ENCODE peak calls at places on chromosomes 7 and 10, in five cellular contexts. J, O, R, V and C are unnamed samples.

GRCh38 chr10:98528785-98529183 is 82.0 kb upstream of the HPS1 start:
- DNase-seq in V (no peak), J (no peak), O (no peak), R (no peak), C (no peak)

GRCh38 chr10:43407576-43408330 is 1.2 kb downstream of the HNRNPF start:
- DNase-seq in O (peak; percentile 90), J (peak; percentile 96), V (no peak), R (peak; percentile 93), C (peak; percentile 95)

GRCh38 chr7:121020652-121021051 is 32.1 kb downstream of the CPED1 start:
- DNase-seq in J (peak; percentile 54), R (no peak), O (no peak), V (no peak), C (no peak)

GRCh38 chr10:21498977-21499376 is 26.5 kb downstream of the SKIDA1 start:
- DNase-seq in O (no peak), R (no peak), J (no peak), V (no peak), C (no peak)

GRCh38 chr10:36111676-36112075 is 469.6 kb upstream of the FZD8 start:
- DNase-seq in O (no peak), R (no peak), V (no peak), J (no peak), C (no peak)

GRCh38 chr10:75542902-75543301 is 111.5 kb downstream of the LRMDA start:
- DNase-seq in V (no peak), O (no peak), J (no peak), R (no peak), C (no peak)

GRCh38 chr7:154757756-154758155 is 245.2 kb downstream of the PAXIP1 start:
- DNase-seq in J (no peak), V (no peak), O (no peak), R (no peak), C (no peak)

GRCh38 chr10:29970576-29970975 is 88.8 kb downstream of the JCAD start:
- DNase-seq in J (no peak), O (no peak), R (no peak), V (no peak), C (no peak)

GRCh38 chr10:35888400-35888799 is 246.3 kb upstream of the FZD8 start:
- DNase-seq in V (no peak), O (no peak), R (no peak), J (no peak), C (no peak)

GRCh38 chr7:80224416-80224815 is 89.8 kb downstream of the GNAI1 start:
- DNase-seq in J (no peak), R (no peak), V (no peak), O (no peak), C (no peak)

GRCh38 chr7:100472854-100473499 is 6.0 kb downstream of the TSC22D4 start:
- DNase-seq in R (peak; percentile 72), O (no peak), J (peak; percentile 95), V (no peak), C (peak; percentile 67)

GRCh38 chr7:75983471-75984129 is 10.8 kb downstream of the TMEM120A start:
- DNase-seq in R (no peak), J (no peak), V (no peak), O (no peak), C (no peak)

GRCh38 chr7:34091330-34091917 is 186.1 kb downstream of the BMPER start:
- DNase-seq in J (peak; percentile 69), O (no peak), V (no peak), R (no peak), C (peak; percentile 46)

GRCh38 chr7:158865462-158865922 is 9.1 kb downstream of the DYNC2I1 start:
- DNase-seq in J (peak; percentile 69), R (no peak), O (no peak), V (no peak), C (no peak)

GRCh38 chr10:7756360-7756992 is 31.3 kb downstream of the KIN start:
- DNase-seq in O (peak; percentile 28), J (peak; percentile 39), R (no peak), V (no peak), C (peak; percentile 37)

GRCh38 chr10:33237736-33238624 is 96.5 kb downstream of the NRP1 start:
- DNase-seq in V (peak; percentile 94), R (no peak), J (no peak), O (no peak), C (no peak)

GRCh38 chr7:82057476-82057875 is 287.6 kb upstream of the HGF start:
- DNase-seq in V (no peak), R (no peak), J (no peak), O (no peak), C (no peak)

GRCh38 chr10:85645851-85646250 is 720.7 kb downstream of the GRID1 start:
- DNase-seq in O (no peak), J (no peak), V (no peak), R (no peak), C (no peak)

GRCh38 chr7:157021071-157021891 is 10.8 kb upstream of the MNX1 start:
- DNase-seq in R (no peak), J (no peak), O (no peak), V (no peak), C (no peak)

GRCh38 chr7:95609277-95609971 is 13.1 kb upstream of the PDK4 start:
- DNase-seq in V (no peak), O (no peak), J (no peak), R (peak; percentile 53), C (no peak)

GRCh38 chr7:17559388-17559787 is 260.9 kb downstream of the AHR start:
- DNase-seq in V (no peak), O (no peak), R (no peak), J (no peak), C (no peak)

GRCh38 chr7:23072916-23073315 is 32.7 kb upstream of the KLHL7 start:
- DNase-seq in J (no peak), R (no peak), V (no peak), O (no peak), C (no peak)
- TF ChIP-seq CTCF in J (no peak), R (no peak), V (no peak), O (no peak), C (no peak)

GRCh38 chr10:14550471-14550941 is 219.8 kb upstream of the FRMD4A start:
- DNase-seq in J (no peak), V (no peak), R (no peak), O (no peak), C (no peak)
- H3K4me3 ChIP-seq in J (no peak overlapping the region), V (no peak overlapping the region), R (no peak overlapping the region), O (no peak overlapping the region), C (no peak overlapping the region)

DNA sequence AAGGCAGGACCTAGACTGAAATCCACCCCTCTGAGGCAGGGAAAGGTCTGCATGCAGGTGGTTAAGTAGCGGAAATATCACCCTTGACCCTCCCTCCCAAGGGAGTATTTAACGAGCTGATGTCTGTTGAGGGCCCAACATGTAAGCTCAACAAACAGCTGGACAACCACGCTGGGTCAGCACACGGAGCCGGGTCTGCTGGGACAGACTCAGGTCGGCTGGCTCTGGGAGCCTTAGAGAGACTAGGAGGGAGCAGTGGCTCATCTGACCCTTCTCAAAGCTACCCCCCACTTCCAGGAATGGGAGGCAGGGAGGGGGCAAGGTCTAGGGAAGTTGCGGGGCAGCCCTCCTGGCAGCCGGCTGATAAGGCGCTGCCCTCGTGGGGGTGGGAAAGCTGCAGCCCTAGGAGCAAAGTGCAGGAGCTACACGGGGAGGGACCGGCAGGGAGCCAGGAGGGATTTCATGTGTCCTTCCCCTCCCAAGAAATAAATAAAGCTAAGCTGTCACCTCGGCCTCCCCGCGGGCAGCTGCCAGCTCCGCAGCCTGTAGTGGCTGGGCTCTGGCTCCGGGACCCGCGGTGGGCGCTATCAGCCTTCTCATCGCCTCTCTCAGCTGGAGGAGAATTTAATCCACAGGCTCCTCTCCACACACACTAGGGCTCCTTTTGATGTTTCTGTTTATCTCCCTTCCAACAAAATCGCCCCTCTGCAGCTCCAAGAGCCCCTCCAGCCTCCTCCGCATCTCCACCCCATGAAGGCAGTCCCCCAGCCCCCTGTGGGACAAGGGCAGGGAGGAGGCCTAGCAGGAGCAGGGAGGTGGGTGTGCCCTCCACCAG is 80.8 kb downstream of the C10orf105 start:
- DNase-seq in J (peak; percentile 40), O (no peak), V (no peak), R (no peak), C (no peak)
- TF ChIP-seq CTCF in J (no peak), O (no peak), V (no peak), R (no peak), C (no peak)

GRCh38 chr10:15868006-15868405 is 7.7 kb upstream of the MINDY3 start:
- DNase-seq in R (no peak), O (no peak), V (no peak), J (no peak), C (no peak)
- H3K4me3 ChIP-seq in R (no peak overlapping the region), O (no peak overlapping the region), V (no peak overlapping the region), J (no peak overlapping the region), C (no peak overlapping the region)

DNA sequence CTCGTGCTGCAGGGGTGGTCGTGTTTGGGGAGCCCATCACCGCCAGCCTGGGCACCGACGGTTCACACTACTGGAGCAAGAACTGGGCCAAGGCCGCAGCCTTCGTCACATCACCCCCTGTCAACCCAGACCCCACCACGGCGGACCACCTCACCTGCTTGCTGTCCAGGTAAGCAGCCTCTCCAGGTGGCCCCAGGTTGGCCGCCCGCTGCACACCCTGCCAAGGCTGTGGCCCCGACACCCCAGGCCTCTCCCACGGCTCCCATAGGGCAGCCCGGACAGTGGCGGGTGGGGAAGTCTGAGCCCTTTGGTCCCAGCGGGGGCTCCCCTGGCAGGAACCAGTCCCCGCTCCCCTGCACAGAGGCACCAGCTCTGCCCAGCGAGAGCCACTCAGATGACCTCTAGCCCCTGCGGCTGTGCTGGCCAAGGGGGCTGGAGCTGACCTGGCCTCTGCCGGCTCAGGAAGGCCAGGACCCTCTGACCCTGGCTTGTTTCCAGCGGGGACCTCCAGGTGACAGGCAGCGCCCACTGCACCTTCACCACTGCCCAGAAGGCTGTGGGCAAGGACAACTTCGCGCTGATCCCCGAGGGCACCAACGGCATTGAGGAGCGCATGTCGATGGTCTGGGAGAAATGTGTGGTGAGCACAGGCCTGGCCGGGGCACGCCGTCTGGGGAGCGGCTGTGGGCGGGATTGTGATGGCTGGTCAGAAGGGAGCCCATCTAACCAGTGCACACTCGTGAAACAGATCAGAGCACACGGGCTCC is 13.8 kb downstream of the DPYSL4 start:
- DNase-seq in V (no peak), R (no peak), J (no peak), O (no peak), C (no peak)
- TF ChIP-seq CTCF in V (no peak), R (no peak), J (no peak), O (no peak), C (no peak)

GRCh38 chr10:96305019-96305418 is 785 bp downstream of the DNTT start:
- DNase-seq in R (no peak), O (peak; percentile 61), J (no peak), V (no peak), C (no peak)
- H3K4me3 ChIP-seq in R (no peak overlapping the region), O (peak overlapping the region; percentile 57), J (no peak overlapping the region), V (no peak overlapping the region), C (no peak overlapping the region)

GRCh38 chr10:78231930-78232329 is 198.3 kb downstream of the RPS24 start:
- DNase-seq in J (peak; percentile 32), O (no peak), V (no peak), R (no peak), C (no peak)
- TF ChIP-seq CTCF in J (peak; percentile 18), O (peak; percentile 16), V (no peak), R (no peak), C (no peak)